ENCODE peak calls at places on chromosomes 1 and 21, in ten cellular contexts. G, Q, M, W, O, U, K, R, H and Y are unnamed samples.

GRCh38 chr21:45055861-45056260 is 18.5 kb upstream of the ADARB1 start:
- DNase-seq in H (no peak), M (no peak), G (no peak), Q (no peak), R (no peak), U (no peak), O (no peak), K (no peak), W (no peak), Y (no peak)

GRCh38 chr1:24450321-24450720 is 34.7 kb downstream of the NIPAL3 start:
- DNase-seq in H (no peak), G (no peak), Q (no peak), R (no peak), M (no peak), W (no peak), K (no peak), O (no peak), U (no peak), Y (no peak)

GRCh38 chr1:47469910-47470309 is 32.1 kb downstream of the FOXD2 start:
- DNase-seq in H (no peak), G (no peak), W (no peak), R (no peak), U (no peak), K (no peak), M (no peak), Q (no peak), O (no peak), Y (no peak)

GRCh38 chr1:221230605-221231004 is 351.4 kb downstream of the HLX start:
- DNase-seq in U (no peak), W (no peak), G (no peak), Q (peak; percentile 61), K (no peak), O (no peak), H (peak; percentile 80), M (peak; percentile 37), R (peak; percentile 48), Y (no peak)

GRCh38 chr1:202189919-202190715 is 3.5 kb upstream of the LGR6 start:
- DNase-seq in O (no peak), M (no peak), R (no peak), U (no peak), Q (peak; percentile 24), H (no peak), K (no peak), W (no peak), G (no peak), Y (no peak)

GRCh38 chr1:179883040-179883501 is 986 bp downstream of the TOR1AIP1 start:
- DNase-seq in G (no peak), K (no peak), W (no peak), R (no peak), U (no peak), Q (no peak), M (no peak), O (no peak), H (no peak), Y (no peak)

GRCh38 chr21:31514598-31514997 is 144.9 kb upstream of the SOD1 start:
- DNase-seq in H (peak; percentile 20), Q (no peak), K (no peak), W (peak; percentile 45), G (no peak), O (peak; percentile 76), U (no peak), M (peak; percentile 43), R (no peak), Y (peak; percentile 85)

GRCh38 chr1:206550446-206550845 is 43.1 kb downstream of the RASSF5 start:
- DNase-seq in U (no peak), K (no peak), R (peak; percentile 22), G (no peak), H (peak; percentile 68), Q (peak; percentile 19), W (no peak), O (no peak), M (no peak), Y (no peak)

GRCh38 chr1:51331206-51332100 is 1.1 kb upstream of the TTC39A start:
- DNase-seq in G (no peak), Q (peak; percentile 60), H (peak; percentile 81), U (peak; percentile 29), K (no peak), O (no peak), M (peak; percentile 68), R (peak; percentile 29), W (peak; percentile 10), Y (no peak)

GRCh38 chr1:94237291-94238226 is at the start of gene ARHGAP29:
- DNase-seq in G (no peak), H (peak; percentile 83), K (no peak), W (peak; percentile 83), Q (peak; percentile 58), R (peak; percentile 85), M (peak; percentile 88), U (no peak), O (peak; percentile 34), Y (no peak)

GRCh38 chr1:95547000-95547399 is 313.0 kb downstream of the RWDD3 start:
- DNase-seq in U (no peak), O (no peak), G (no peak), H (peak; percentile 4), R (no peak), Q (no peak), K (no peak), M (no peak), W (no peak), Y (no peak)

GRCh38 chr1:21637514-21637913 is 31.6 kb downstream of the RAP1GAP start:
- DNase-seq in Q (no peak), G (no peak), M (no peak), U (no peak), O (no peak), K (no peak), W (no peak), R (no peak), H (no peak), Y (no peak)

GRCh38 chr1:204084247-204084772 is 11.4 kb downstream of the SOX13 start:
- DNase-seq in Q (no peak), M (peak; percentile 98), O (peak; percentile 60), U (no peak), W (peak; percentile 97), R (no peak), G (no peak), H (peak; percentile 100), K (no peak), Y (no peak)

GRCh38 chr1:8495928-8496401 is 178.1 kb downstream of the SLC45A1 start:
- DNase-seq in K (no peak), W (no peak), H (no peak), O (no peak), M (no peak), G (no peak), R (no peak), U (no peak), Q (no peak), Y (no peak)

GRCh38 chr1:96991261-96991660 is 269.7 kb downstream of the PTBP2 start:
- DNase-seq in Q (no peak), M (no peak), W (no peak), R (no peak), G (no peak), K (no peak), H (no peak), O (no peak), U (no peak), Y (no peak)

GRCh38 chr1:229254910-229255541 is 15.9 kb upstream of the RAB4A start:
- DNase-seq in U (no peak), O (no peak), G (no peak), W (peak; percentile 25), M (peak; percentile 30), H (peak; percentile 59), Q (no peak), R (peak; percentile 69), K (no peak), Y (no peak)

GRCh38 chr1:7420706-7421105 is 350.4 kb upstream of the VAMP3 start:
- DNase-seq in U (no peak), M (no peak), K (no peak), R (no peak), Q (no peak), W (no peak), G (no peak), H (no peak), O (no peak), Y (no peak)

GRCh38 chr1:150280138-150280707 is 2.1 kb upstream of the CIART start:
- DNase-seq in R (no peak), U (no peak), G (no peak), O (no peak), H (no peak), K (no peak), M (no peak), Q (no peak), W (no peak), Y (no peak)

GRCh38 chr1:225460737-225461532 is 33.1 kb upstream of the LBR start:
- DNase-seq in Q (no peak), G (no peak), H (no peak), M (no peak), W (no peak), R (no peak), K (no peak), U (no peak), O (no peak), Y (no peak)

GRCh38 chr1:86507935-86508582 is 38.8 kb upstream of the CLCA4 start:
- DNase-seq in H (no peak), K (no peak), Q (peak; percentile 10), W (peak; percentile 12), U (no peak), R (peak; percentile 69), M (no peak), G (no peak), O (no peak), Y (no peak)

GRCh38 chr1:41372600-41372993 is 11.4 kb downstream of the FOXO6 start:
- DNase-seq in M (no peak), K (no peak), H (no peak), G (no peak), W (no peak), O (no peak), U (no peak), R (no peak), Q (no peak), Y (no peak)